ENCODE peak calls at places on chromosomes 13 and 19, in five cellular contexts. B is cardiac muscle cell, R is endodermal cell, G is GM20000, S is mammary epithelial cell. O is an unnamed sample.

GRCh38 chr19:10449037-10449436 is 28.7 kb downstream of the PDE4A start:
- DNase-seq in B (no peak), G (no peak), S (no peak), R (no peak), O (no peak)

GRCh38 chr13:100409132-100409531 is 179.5 kb downstream of the GGACT start:
- DNase-seq in R (no peak), S (peak), G (no peak), B (no peak), O (no peak)

GRCh38 chr19:6464070-6464873 is at the start of gene CRB3:
- DNase-seq in G (peak), S (peak), B (no peak), R (peak), O (peak)

GRCh38 chr13:111410232-111411021 is 90.0 kb downstream of the TEX29 start:
- DNase-seq in B (no peak), S (no peak), R (no peak), G (no peak), O (no peak)

GRCh38 chr13:110187501-110188161 is 119.3 kb downstream of the COL4A1 start:
- DNase-seq in B (peak), R (no peak), S (peak), G (no peak), O (no peak)

GRCh38 chr13:39037410-39037879 is 444 bp downstream of the PROSER1 start:
- DNase-seq in S (no peak), R (no peak), G (no peak), B (no peak), O (no peak)

GRCh38 chr19:38394488-38394887 is 6.0 kb downstream of the SPRED3 start:
- DNase-seq in G (peak), B (peak), S (no peak), R (peak), O (no peak)

GRCh38 chr13:20400774-20401173 is 124.9 kb downstream of the CRYL1 start:
- DNase-seq in R (no peak), G (no peak), B (no peak), S (peak), O (no peak)

GRCh38 chr13:39676315-39676876 is 20.9 kb downstream of the COG6 start:
- DNase-seq in B (peak), R (no peak), G (peak), S (peak), O (no peak)

GRCh38 chr13:99959538-99960230 is 11.9 kb downstream of the ZIC5 start:
- DNase-seq in R (peak), B (peak), G (no peak), S (peak), O (no peak)

GRCh38 chr19:15717781-15718180 is 10.0 kb upstream of the OR10H2 start:
- DNase-seq in S (no peak), R (peak), G (no peak), B (no peak), O (no peak)

GRCh38 chr19:7795555-7796161 is 32.6 kb downstream of the CLEC4M start:
- DNase-seq in S (no peak), B (no peak), R (no peak), G (no peak), O (no peak)

GRCh38 chr13:21435710-21436151 is 23.4 kb downstream of the ZDHHC20 start:
- DNase-seq in G (peak), S (peak), B (no peak), R (no peak), O (no peak)

GRCh38 chr19:6534451-6535093 is 3.7 kb downstream of the TNFSF9 start:
- DNase-seq in S (no peak), B (peak), R (peak), G (no peak), O (no peak)

GRCh38 chr13:50366488-50367174 is 351.4 kb downstream of the KCNRG start:
- DNase-seq in R (no peak), G (peak), S (no peak), B (no peak), O (no peak)

GRCh38 chr13:42113478-42113877 is 65.0 kb downstream of the DGKH start:
- DNase-seq in B (peak), R (no peak), G (no peak), S (no peak), O (no peak)

GRCh38 chr19:10238172-10238783 is 7.1 kb upstream of the S1PR2 start:
- DNase-seq in G (no peak), R (no peak), S (no peak), B (no peak), O (no peak)

GRCh38 chr13:109657395-109657794 is 129.0 kb downstream of the IRS2 start:
- DNase-seq in S (no peak), R (no peak), B (no peak), G (no peak), O (no peak)

GRCh38 chr13:79549355-79550106 is 68.6 kb downstream of the NDFIP2 start:
- DNase-seq in G (no peak), R (no peak), S (no peak), B (no peak), O (no peak)

GRCh38 chr13:79547821-79548220 is 66.9 kb downstream of the NDFIP2 start:
- DNase-seq in S (no peak), R (no peak), B (no peak), G (no peak), O (no peak)

GRCh38 chr13:79543883-79544282 is 62.9 kb downstream of the NDFIP2 start:
- DNase-seq in S (no peak), R (no peak), G (no peak), B (no peak), O (no peak)

GRCh38 chr13:79547211-79547610 is 66.3 kb downstream of the NDFIP2 start:
- DNase-seq in G (no peak), B (no peak), S (no peak), R (no peak), O (no peak)

DNA sequence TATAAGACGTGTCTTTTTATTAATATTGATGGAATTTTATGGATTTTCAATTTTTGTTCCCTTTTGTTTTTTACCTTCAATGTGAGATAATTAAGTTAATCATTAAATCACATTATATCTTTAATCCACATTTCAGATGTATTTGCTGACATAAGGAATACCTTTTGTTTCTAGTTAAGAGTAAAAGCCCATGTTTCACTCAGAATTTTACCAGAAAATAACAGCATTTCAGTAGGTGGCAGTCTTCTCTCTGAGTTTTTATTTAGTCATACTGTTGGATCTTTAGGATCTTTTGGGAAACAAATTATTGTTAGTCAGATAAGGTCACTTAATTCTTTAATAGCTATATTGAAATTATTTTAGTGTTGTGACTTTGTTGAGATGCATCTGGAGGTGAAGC is 67.9 kb downstream of the NDFIP2 start:
- DNase-seq in G (no peak), S (peak), R (no peak), B (no peak), O (no peak)
- TF ChIP-seq CTCF in G (no peak), S (peak), R (peak), B (peak), O (peak)

GRCh38 chr19:48445606-48446481 is at the start of gene GRWD1:
- DNase-seq in R (peak), B (peak), S (peak), G (peak), O (no peak)
- TF ChIP-seq CTCF in R (peak), B (peak), S (no peak), G (no peak), O (peak)

GRCh38 chr19:56069642-56070041 is 51.5 kb downstream of the ZNF787 start:
- DNase-seq in G (no peak), S (no peak), B (no peak), R (no peak), O (no peak)

GRCh38 chr19:56066152-56067023 is 54.7 kb downstream of the ZNF787 start:
- DNase-seq in G (peak), B (peak), R (peak), S (peak), O (no peak)

GRCh38 chr19:56076413-56076998 is 44.6 kb downstream of the ZNF787 start:
- DNase-seq in R (peak), S (peak), G (no peak), B (peak), O (peak)

GRCh38 chr19:56071151-56071550 is 49.9 kb downstream of the ZNF787 start:
- DNase-seq in S (no peak), R (peak), B (no peak), G (no peak), O (peak)
- TF ChIP-seq CTCF in S (peak), R (peak), B (peak), G (no peak), O (peak)

DNA sequence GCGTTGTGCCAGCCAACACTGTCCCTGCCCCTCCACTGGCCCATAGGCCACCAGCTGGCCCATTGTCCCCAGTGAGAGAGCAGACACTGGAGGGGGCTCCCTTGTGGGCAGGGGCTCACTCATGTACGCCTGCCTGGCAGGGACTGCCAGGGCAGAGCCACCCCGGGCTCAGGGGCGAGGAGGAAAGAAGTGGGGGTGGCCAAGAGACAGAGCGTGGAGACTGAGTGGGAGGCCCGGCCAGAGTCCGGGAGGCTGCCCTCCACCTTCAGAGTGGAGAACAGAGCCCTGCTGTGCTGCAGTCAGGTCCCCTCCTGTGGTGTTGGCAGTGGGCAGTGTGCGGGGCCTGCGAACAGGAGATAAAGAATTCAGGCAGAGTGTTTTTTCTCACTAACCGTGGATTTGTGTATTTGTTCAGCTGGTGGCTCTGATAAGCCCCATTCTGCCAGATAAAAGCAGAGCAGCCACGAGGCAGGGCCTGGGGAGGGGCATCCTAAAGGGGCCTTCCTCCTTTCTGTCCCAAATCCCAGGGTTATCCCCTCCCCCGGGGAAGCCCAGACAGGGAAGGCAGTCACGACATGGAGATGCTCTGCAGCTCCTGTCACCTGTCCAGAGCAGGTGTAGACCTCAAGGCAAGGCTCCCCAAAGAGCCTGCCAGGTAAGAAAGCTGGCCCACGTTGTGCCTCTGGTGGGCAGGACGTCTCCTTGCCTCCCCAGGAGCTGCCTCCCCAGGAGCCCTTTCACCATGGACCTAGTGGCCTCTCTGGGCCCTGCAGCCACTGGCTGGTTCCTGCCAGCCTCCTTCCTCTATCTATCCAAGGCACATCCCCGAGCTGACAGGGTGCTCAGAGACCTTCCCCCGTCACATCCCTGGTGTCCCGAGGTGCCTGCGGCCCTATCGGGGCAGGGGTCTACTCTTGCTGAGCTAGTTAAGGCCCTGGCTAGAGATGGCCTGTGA is 33.0 kb downstream of the LYL1 start:
- DNase-seq in R (peak), G (no peak), S (no peak), B (no peak), O (no peak)
- TF ChIP-seq CTCF in R (peak), G (no peak), S (no peak), B (peak), O (peak)

DNA sequence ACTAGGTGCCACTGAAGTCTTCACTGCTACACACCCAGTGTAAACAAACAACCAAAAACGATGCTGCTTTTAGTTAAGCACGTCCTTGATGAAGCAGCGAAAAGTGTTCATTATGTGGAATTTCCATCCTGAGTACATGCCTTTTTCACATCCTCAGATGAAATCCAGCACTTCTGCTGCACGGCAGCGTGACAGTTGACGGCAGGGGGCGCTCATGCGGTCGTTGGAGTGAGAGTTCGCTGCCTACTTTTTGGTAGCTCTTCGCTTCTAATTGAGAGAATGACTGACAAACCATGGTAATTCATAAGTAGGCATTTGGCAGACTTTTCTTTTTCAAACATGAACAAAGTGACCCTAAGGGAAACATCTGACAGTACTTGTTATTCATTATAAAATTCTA is 1124.9 kb downstream of the EFNB2 start:
- DNase-seq in R (peak), S (peak), B (peak), G (no peak), O (no peak)
- TF ChIP-seq CTCF in R (peak), S (peak), B (peak), G (peak), O (peak)

GRCh38 chr13:25267715-25268114 is 19.6 kb downstream of the MTMR6 start:
- DNase-seq in B (no peak), R (no peak), S (no peak), G (no peak), O (no peak)
- TF ChIP-seq CTCF in B (peak), R (peak), S (no peak), G (no peak), O (peak)

DNA sequence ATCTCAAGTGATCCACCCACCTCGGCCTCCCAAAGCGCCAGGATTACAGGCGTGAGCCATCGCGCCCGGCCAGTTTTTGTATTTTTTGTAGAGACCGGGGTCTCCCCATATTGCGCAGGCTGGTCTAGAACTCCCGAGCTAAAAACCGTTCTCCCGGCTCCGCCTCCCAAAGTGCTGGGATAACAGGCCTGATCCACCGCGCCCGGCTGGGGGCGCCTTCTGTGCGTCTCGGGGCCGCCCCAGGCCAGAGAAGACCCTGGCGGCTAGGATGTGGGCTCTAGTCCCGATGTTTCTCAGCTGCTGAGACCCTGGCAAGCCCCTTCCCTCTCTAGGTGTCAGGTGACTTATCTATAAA is 3.6 kb downstream of the ARHGAP45 start:
- DNase-seq in R (peak), S (no peak), G (no peak), B (no peak), O (no peak)
- TF ChIP-seq CTCF in R (peak), S (no peak), G (no peak), B (peak), O (peak)

GRCh38 chr13:81927347-81927746 is 1586.4 kb upstream of the SPRY2 start:
- DNase-seq in B (peak), S (no peak), G (no peak), R (peak), O (no peak)

GRCh38 chr13:81929988-81930387 is 1589.1 kb upstream of the SPRY2 start:
- DNase-seq in S (peak), R (peak), B (peak), G (no peak), O (no peak)
- TF ChIP-seq CTCF in S (peak), R (peak), B (peak), G (no peak), O (peak)

GRCh38 chr19:4196009-4196408 is 13.5 kb downstream of the ANKRD24 start:
- DNase-seq in B (no peak), G (no peak), S (no peak), R (no peak), O (no peak)
- TF ChIP-seq CTCF in B (no peak), G (no peak), S (no peak), R (no peak), O (no peak)

GRCh38 chr19:31253816-31254551 is 95.3 kb downstream of the TSHZ3 start:
- DNase-seq in R (no peak), G (no peak), B (no peak), S (peak), O (no peak)

GRCh38 chr19:31254611-31255010 is 94.6 kb downstream of the TSHZ3 start:
- DNase-seq in G (no peak), S (no peak), R (no peak), B (no peak), O (no peak)

GRCh38 chr19:31252476-31252875 is 96.8 kb downstream of the TSHZ3 start:
- DNase-seq in G (no peak), S (no peak), R (no peak), B (no peak), O (no peak)

DNA sequence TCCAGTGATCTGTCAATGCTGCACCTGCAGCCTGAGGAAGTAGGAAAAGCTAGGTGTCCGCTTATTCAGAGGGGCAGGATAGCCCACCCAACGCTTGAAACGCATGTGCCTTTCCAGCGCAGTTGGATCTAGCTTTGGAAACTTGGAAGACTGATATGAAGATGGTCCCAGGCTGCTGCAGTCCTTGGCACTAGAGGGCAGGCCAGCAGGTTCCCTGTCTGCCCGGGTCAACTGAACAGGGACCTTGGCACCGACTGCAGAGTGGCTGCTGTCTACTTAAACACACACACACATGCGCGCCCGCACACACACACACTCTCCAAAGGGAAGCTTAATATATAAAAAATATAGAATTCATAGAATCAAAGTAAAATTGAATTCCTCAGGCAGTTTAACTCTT is 100.0 kb downstream of the TSHZ3 start:
- DNase-seq in S (no peak), R (no peak), G (no peak), B (no peak), O (no peak)
- TF ChIP-seq CTCF in S (no peak), R (peak), G (no peak), B (no peak), O (peak)

O was measured in chondrocyte.